ENCODE peak calls at places on chromosomes 1 and 21, in five cellular contexts. W is adrenal gland, X is heart right ventricle, Y is cardiac muscle cell, A is tibial artery. O is an unnamed sample. For H3K4me1, the result is how much of the 10 kb centered on the place peaks cover.

GRCh38 chr1:56063461-56063860 is 515.9 kb downstream of the PLPP3 start:
- DNase-seq in W (no peak), X (peak), Y (no peak), A (no peak), O (no peak)

GRCh38 chr1:190207733-190208132 is 269.9 kb downstream of the BRINP3 start:
- DNase-seq in W (no peak), X (no peak), Y (no peak), A (no peak), O (no peak)

GRCh38 chr1:119288751-119289150 is 79.8 kb upstream of the HAO2 start:
- DNase-seq in W (no peak), X (no peak), Y (no peak), A (no peak), O (no peak)

GRCh38 chr1:67184838-67185421 is 18.7 kb downstream of the IL23R start:
- DNase-seq in W (no peak), X (no peak), Y (no peak), A (no peak), O (no peak)

GRCh38 chr1:204927673-204928641 is 57.3 kb downstream of the NFASC start:
- DNase-seq in W (no peak), X (no peak), Y (no peak), A (no peak), O (no peak)

GRCh38 chr1:203986887-203987461 is 85.9 kb upstream of the SOX13 start:
- DNase-seq in W (no peak), X (no peak), Y (no peak), A (no peak), O (no peak)

GRCh38 chr1:200751717-200752116 is 13.0 kb downstream of the CAMSAP2 start:
- DNase-seq in W (no peak), X (no peak), Y (no peak), A (no peak), O (no peak)

GRCh38 chr1:211944733-211945500 is 90.4 kb downstream of the INTS7 start:
- DNase-seq in W (peak), X (no peak), Y (peak), A (no peak), O (no peak)

GRCh38 chr1:6959491-6959890 is 174.2 kb downstream of the CAMTA1 start:
- DNase-seq in W (no peak), X (no peak), Y (no peak), A (no peak), O (no peak)

GRCh38 chr1:217078959-217079358 is 355.7 kb upstream of the ESRRG start:
- DNase-seq in W (no peak), X (no peak), Y (no peak), A (no peak), O (no peak)

GRCh38 chr1:9238134-9238533 is 3.6 kb downstream of the H6PD start:
- DNase-seq in W (no peak), X (no peak), Y (no peak), A (no peak), O (no peak)

GRCh38 chr1:36537190-36537768 is 54.6 kb upstream of the CSF3R start:
- DNase-seq in W (no peak), X (no peak), Y (no peak), A (no peak), O (no peak)

GRCh38 chr1:204250428-204251030 is 36.7 kb upstream of the GOLT1A start:
- DNase-seq in W (no peak), X (no peak), Y (no peak), A (no peak), O (no peak)

GRCh38 chr1:56436912-56437403 is 142.4 kb downstream of the PLPP3 start:
- DNase-seq in W (no peak), X (no peak), Y (peak), A (no peak), O (no peak)

GRCh38 chr21:34953950-34954349 is 95.2 kb downstream of the RUNX1 start:
- DNase-seq in W (no peak), X (no peak), Y (no peak), A (no peak), O (no peak)

GRCh38 chr1:42646056-42646455 is 12.2 kb upstream of the PPIH start:
- DNase-seq in W (no peak), X (no peak), Y (no peak), A (no peak), O (no peak)

GRCh38 chr1:9989773-9990172 is 7.3 kb upstream of the RBP7 start:
- DNase-seq in W (no peak), X (no peak), Y (no peak), A (no peak), O (no peak)

GRCh38 chr1:16111771-16112557 is 38.5 kb upstream of the FAM131C start:
- DNase-seq in W (no peak), X (no peak), Y (no peak), A (peak), O (peak)

GRCh38 chr21:45266518-45267389 is 20.9 kb downstream of the POFUT2 start:
- DNase-seq in W (no peak), X (no peak), Y (no peak), A (peak), O (no peak)

GRCh38 chr1:159779403-159779851 is 1.3 kb upstream of the DUSP23 start:
- DNase-seq in W (peak), X (no peak), Y (no peak), A (peak), O (peak)

GRCh38 chr1:31878018-31878417 is 60.1 kb downstream of the PTP4A2 start:
- DNase-seq in W (no peak), X (no peak), Y (no peak), A (no peak), O (no peak)

GRCh38 chr1:153549741-153550397 is 811 bp upstream of the S100A3 start:
- DNase-seq in W (peak), X (no peak), Y (no peak), A (peak), O (no peak)

GRCh38 chr21:36070999-36071398 is 1.2 kb downstream of the CBR1 start:
- DNase-seq in W (no peak), X (no peak), Y (no peak), A (no peak), O (no peak)

GRCh38 chr21:37557261-37557950 is 190.8 kb downstream of the DYRK1A start:
- DNase-seq in W (no peak), X (no peak), Y (no peak), A (no peak), O (no peak)

GRCh38 chr1:67500413-67500959 is 70.3 kb upstream of the SERBP1 start:
- DNase-seq in W (peak), X (peak), Y (peak), A (peak), O (peak)

GRCh38 chr1:47317841-47318240 is 3.9 kb upstream of the STIL start:
- DNase-seq in W (no peak), X (no peak), Y (no peak), A (no peak), O (no peak)

GRCh38 chr21:45555557-45556301 is 13.5 kb upstream of the SLC19A1 start:
- DNase-seq in W (peak), X (peak), Y (peak), A (peak), O (peak)

GRCh38 chr1:46153228-46153627 is 20.8 kb upstream of the PIK3R3 start:
- DNase-seq in W (no peak), X (no peak), Y (no peak), A (no peak), O (no peak)

GRCh38 chr1:9753121-9753531 is 70.6 kb downstream of the CLSTN1 start:
- DNase-seq in W (peak), X (peak), Y (no peak), A (peak), O (peak)

DNA sequence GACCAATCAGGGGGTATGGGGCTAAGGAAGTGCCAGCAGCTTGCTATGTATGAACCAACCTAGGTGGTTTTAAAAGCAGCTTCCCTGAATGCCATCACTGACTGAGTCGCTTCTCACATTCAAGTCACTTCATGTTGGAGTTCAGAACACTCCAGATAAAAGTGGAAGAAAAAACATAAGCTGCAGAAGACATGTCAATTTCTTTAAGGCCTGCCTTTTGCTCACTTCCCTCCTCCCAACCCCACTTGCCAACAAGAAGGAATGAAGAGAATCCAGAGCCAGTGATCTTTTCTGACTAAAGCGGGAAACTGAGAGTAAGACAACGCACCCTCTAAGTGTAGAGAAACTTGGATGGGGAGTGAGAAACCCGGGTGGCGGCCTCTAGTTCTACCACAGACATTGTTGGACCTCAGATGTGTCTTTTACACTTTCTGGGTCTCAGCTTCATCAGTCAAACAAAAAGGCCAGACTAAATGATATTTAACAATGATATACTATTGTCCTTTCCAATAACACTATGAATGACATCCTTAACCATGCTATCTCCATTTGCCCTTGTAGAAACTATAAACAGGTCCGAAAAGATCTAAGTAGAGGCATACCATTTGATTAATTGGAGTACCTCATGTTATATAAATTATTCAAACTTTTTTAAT is 54.1 kb downstream of the LUZP1 start:
- DNase-seq in W (no peak), X (no peak), Y (peak), A (no peak), O (no peak)
- H3K4me1 ChIP-seq in W (half or more), X (under half), Y (under half), A (half or more), O (under half)

GRCh38 chr1:202860744-202861419 is 28.1 kb downstream of the RABIF start:
- DNase-seq in W (peak), X (peak), Y (peak), A (peak), O (peak)
- TF ChIP-seq CTCF in W (no peak), X (no peak), Y (no peak), A (no peak), O (no peak)

DNA sequence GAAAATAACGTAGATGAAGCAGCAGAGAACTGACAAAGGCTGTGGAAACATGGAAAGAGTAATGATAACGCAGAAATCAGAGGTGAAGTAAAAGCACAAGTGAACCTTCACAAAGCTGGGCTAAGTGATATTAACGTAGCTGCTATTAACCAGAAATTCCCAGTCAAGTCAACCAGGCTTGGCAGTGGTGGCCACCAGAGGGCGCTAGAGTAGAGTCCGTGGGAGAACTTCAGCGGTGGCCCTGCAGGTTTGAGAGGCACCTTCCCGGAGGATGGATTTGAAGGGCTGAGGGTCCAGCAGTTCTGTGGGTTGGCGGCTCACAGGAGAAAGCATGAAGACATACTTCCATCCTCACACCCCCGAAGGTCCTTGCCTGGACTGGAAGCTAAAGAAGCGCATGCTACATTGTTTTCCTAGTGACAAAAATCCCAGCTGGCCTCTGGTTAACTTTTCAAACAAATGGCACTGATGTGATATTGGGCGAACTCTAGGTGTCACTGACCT is 81.7 kb upstream of the ZNF648 start:
- DNase-seq in W (peak), X (peak), Y (peak), A (peak), O (peak)
- H3K27ac ChIP-seq in W (no peak), X (peak), Y (no peak), A (peak), O (peak)

GRCh38 chr1:12434686-12435085 is 183.3 kb downstream of the DHRS3 start:
- DNase-seq in W (no peak), X (no peak), Y (no peak), A (no peak), O (no peak)
- H3K4me1 ChIP-seq in W (under half), X (under half), Y (under half), A (half or more), O (under half)

DNA sequence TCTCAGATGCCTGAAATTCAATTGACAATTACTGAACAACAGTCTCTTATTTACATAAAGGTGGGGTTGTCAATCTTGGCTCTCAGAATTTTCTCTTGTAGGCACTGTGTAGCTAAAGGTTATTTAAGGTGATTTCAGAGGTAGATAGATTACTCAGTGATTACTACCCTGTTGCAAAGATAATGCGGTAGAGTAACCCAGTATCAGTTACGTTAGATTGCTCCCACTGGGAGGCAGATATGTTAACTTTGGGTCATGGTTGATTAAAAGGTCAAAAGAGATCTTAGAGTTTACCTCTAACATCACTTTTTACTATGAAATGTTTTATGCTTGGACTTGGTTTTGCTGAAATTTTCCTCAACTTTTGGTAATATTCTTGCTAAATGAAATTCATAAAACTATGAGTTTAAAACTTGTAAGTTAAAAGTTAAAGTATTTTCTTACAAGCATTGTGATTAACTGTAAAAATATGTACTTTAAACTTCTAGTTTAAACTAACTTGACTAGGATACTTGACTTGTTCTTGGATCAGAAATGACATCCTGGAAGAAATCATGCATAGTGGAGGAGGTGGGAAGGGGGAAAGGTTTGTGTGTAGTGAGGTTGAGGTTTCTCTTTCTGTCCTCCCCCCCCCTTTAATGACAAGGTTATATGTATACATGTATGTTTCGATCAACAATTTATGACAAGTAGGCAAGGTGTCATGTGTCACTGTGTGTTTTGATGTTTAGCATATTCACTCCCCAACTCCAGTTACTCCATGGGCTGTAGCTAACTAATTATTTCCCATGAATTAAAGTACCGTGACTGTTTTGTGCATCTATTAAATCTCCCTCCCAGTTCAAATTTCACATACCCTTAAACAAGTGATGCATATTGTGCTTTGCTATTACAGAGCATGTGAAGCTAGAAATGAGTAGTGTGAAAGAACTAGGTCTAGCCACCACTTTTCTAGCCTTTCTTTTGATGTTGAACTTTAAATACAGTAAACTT is 2.9 kb downstream of the LAMC1 start:
- DNase-seq in W (no peak), X (no peak), Y (no peak), A (no peak), O (no peak)
- TF ChIP-seq CTCF in W (no peak), X (no peak), Y (no peak), A (no peak), O (no peak)

DNA sequence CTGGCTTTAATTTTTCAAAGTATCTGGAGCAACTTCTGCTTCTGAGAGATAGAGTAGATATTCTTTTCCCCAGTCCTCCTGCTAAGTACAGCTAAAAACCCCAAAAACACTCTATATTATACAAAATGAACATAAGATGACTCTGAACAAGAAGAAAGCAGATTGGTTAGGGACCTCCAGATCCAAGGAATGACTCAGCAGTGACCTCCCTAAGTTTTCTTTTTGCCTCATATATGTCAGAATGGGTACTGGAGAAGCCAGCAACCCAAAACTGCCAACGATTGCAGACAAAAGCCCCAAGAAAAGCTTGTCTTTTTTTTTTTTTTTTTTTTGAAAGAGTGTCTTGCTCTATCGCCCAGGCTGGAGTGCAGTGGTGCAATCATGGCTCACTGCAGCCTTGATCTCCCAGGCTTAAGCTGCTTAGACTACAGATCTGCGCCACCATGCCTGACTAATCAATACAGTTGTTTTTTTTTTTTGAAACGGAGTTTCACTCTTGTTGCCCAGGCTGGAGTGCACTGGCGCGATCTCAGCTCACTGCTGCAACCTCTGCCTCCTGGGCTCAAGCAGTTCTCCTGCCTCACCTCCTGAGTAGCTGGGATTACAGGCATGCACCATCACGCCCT is 22.7 kb downstream of the NDUFS5 start:
- DNase-seq in W (no peak), X (no peak), Y (no peak), A (no peak), O (no peak)
- H3K27ac ChIP-seq in W (no peak), X (peak), Y (no peak), A (peak), O (peak)

O was measured in uterus.